ENCODE peak calls at places on chromosome 22, in eight cellular contexts. D is brain microvascular endothelial cell, Z is AG09309, H is A549, A is psoas muscle, K is AG04449, X is left ventricle myocardium inferior, B is heart right ventricle. M is an unnamed sample.

GRCh38 chr22:24426859-24427499 is 420 bp upstream of the ADORA2A start:
- DNase-seq in X (no peak), A (no peak), K (no peak), D (no peak), B (no peak), H (no peak), Z (no peak), M (no peak)

GRCh38 chr22:25196326-25196725 is 3.3 kb upstream of the CRYBB3 start:
- DNase-seq in Z (no peak), X (no peak), A (no peak), B (no peak), D (no peak), H (no peak), K (no peak), M (no peak)

GRCh38 chr22:36385491-36386350 is 2.0 kb downstream of the MYH9 start:
- DNase-seq in X (peak), B (no peak), Z (no peak), A (peak), H (peak), D (no peak), K (no peak), M (no peak)

GRCh38 chr22:25702046-25702445 is 39.9 kb upstream of the MYO18B start:
- DNase-seq in A (no peak), Z (no peak), B (no peak), X (no peak), H (no peak), K (no peak), D (no peak), M (no peak)

GRCh38 chr22:38835888-38836301 is 7.9 kb downstream of the NPTXR start:
- DNase-seq in D (no peak), H (no peak), X (no peak), B (no peak), A (no peak), K (no peak), Z (no peak), M (no peak)

GRCh38 chr22:19553201-19553600 is 29.0 kb upstream of the CLDN5 start:
- DNase-seq in B (no peak), H (no peak), D (no peak), K (no peak), X (no peak), Z (no peak), A (no peak), M (no peak)

GRCh38 chr22:41501209-41501608 is 32.3 kb downstream of the ACO2 start:
- DNase-seq in H (peak), A (no peak), Z (no peak), X (no peak), K (no peak), B (no peak), D (no peak), M (no peak)

GRCh38 chr22:42933783-42934144 is 76.7 kb upstream of the ARFGAP3 start:
- DNase-seq in B (peak), K (peak), X (no peak), D (peak), H (peak), A (no peak), Z (peak), M (no peak)

GRCh38 chr22:42716649-42717127 is 4.0 kb downstream of the A4GALT start:
- DNase-seq in Z (no peak), A (no peak), H (no peak), D (no peak), X (no peak), B (no peak), K (no peak), M (no peak)

GRCh38 chr22:41914611-41915034 is 251 bp downstream of the SHISA8 start:
- DNase-seq in K (no peak), X (no peak), A (no peak), H (no peak), B (no peak), D (no peak), Z (no peak), M (no peak)

GRCh38 chr22:36193171-36193570 is 8.4 kb downstream of the APOL4 start:
- DNase-seq in D (no peak), K (no peak), H (no peak), X (no peak), B (no peak), Z (no peak), A (no peak), M (no peak)

GRCh38 chr22:49295851-49296560 is 531.7 kb downstream of the BRD1 start:
- DNase-seq in B (no peak), K (no peak), Z (no peak), X (no peak), D (no peak), H (no peak), A (no peak), M (peak)
- H3K4me3 ChIP-seq in B (no peak), K (no peak), Z (no peak), X (no peak), D (no peak), H (no peak), A (no peak), M (no peak)

GRCh38 chr22:47091921-47092700 is 329.7 kb downstream of the TBC1D22A start:
- DNase-seq in A (no peak), X (no peak), D (no peak), K (no peak), Z (no peak), H (no peak), B (no peak), M (no peak)

GRCh38 chr22:47092896-47093311 is 330.5 kb downstream of the TBC1D22A start:
- DNase-seq in X (no peak), Z (peak), A (no peak), D (peak), H (no peak), B (no peak), K (peak), M (no peak)

GRCh38 chr22:47090591-47091240 is 328.3 kb downstream of the TBC1D22A start:
- DNase-seq in A (no peak), Z (peak), D (peak), K (no peak), B (no peak), H (no peak), X (no peak), M (no peak)

GRCh38 chr22:47089796-47090460 is 327.5 kb downstream of the TBC1D22A start:
- DNase-seq in D (no peak), X (no peak), K (no peak), Z (no peak), H (no peak), B (no peak), A (no peak), M (no peak)

GRCh38 chr22:47091241-47091691 is 328.8 kb downstream of the TBC1D22A start:
- DNase-seq in A (no peak), B (no peak), Z (no peak), K (no peak), H (no peak), X (no peak), D (no peak), M (no peak)
- H3K4me3 ChIP-seq in A (no peak), B (no peak), Z (peak), K (peak), H (no peak), X (peak), D (peak), M (peak)

GRCh38 chr22:28950567-28951411 is 67.4 kb downstream of the ZNRF3 start:
- DNase-seq in X (no peak), Z (no peak), H (no peak), A (no peak), D (no peak), K (no peak), B (no peak), M (no peak)

GRCh38 chr22:28951530-28951929 is 68.2 kb downstream of the ZNRF3 start:
- DNase-seq in Z (no peak), B (no peak), H (no peak), D (no peak), X (no peak), A (no peak), K (no peak), M (no peak)

GRCh38 chr22:28948404-28948803 is 65.0 kb downstream of the ZNRF3 start:
- DNase-seq in B (no peak), A (no peak), X (no peak), K (no peak), D (no peak), H (no peak), Z (no peak), M (no peak)

GRCh38 chr22:28951969-28952521 is 68.7 kb downstream of the ZNRF3 start:
- DNase-seq in D (peak), B (no peak), K (no peak), A (no peak), H (no peak), X (no peak), Z (peak), M (no peak)

GRCh38 chr22:28949788-28950187 is 66.4 kb downstream of the ZNRF3 start:
- DNase-seq in D (no peak), K (no peak), B (no peak), A (no peak), Z (peak), H (peak), X (no peak), M (no peak)
- H3K4me3 ChIP-seq in D (no peak), K (no peak), B (no peak), A (no peak), Z (no peak), H (no peak), X (no peak), M (no peak)

DNA sequence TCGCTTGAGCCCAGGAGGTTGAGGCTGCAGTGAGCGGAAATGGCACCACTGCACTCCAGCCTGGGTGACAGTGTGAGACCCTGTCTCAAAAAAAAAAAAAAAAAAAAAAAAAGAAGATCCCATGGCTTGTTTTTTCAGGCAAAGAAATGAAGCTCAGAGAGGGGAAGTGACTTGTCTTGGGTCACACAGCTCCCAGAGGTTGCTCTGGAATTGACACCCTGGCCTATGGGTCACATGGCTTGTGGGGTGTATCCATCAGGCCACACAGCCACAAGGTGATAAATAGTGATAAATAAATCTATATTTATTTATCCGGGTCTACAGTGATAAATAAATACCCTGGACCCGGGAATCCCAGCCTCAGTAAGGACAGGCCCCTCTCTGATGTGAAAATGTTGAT is 2.2 kb upstream of the EMID1 start:
- DNase-seq in B (no peak), K (no peak), A (no peak), X (no peak), D (no peak), Z (no peak), H (no peak), M (no peak)
- H3K4me3 ChIP-seq in B (no peak), K (no peak), A (no peak), X (no peak), D (no peak), Z (no peak), H (no peak), M (no peak)

DNA sequence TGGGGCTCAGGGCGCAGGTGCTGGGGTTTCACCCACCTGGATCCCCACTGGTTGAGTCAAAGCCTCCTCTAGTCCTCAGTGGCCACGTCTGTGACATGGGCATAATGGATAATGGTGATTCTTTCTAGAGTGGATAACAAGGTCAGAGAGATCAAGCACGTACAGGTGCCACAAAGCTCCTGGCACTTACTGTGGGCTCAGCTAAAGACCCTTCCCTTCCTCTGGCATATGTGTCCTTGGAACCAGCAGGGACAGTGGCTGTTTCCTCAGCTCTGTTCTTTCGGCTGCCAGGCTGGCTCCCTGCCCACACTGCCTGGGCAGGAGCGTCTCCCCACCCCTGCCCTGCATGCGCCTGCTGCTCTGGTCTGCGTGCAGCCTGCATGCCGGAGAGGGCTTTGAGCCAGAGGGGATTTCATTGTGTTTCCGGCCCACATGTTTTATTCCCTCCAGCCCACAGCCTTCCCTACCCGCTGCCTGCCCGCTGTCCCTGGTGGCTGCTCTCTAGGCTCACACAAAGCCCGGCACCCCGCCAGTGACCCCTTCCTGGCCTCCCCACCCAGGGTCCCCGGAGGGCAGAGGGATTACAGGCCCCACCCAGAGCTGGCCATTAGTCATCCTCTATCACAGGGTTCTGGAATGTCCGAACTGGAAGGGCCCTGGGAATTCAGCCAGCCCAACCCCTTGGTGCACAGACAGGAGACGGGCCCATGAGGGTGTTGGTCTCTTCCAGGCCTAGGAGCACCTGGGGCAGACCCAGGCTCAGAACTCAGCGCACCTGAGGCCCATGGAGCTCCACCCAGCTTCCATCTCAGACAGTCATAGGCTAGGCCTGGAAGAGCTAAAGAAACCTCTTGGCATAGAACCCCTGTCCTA is 55.3 kb upstream of the GCAT start:
- DNase-seq in X (peak), Z (peak), A (peak), H (peak), B (peak), D (peak), K (peak), M (peak)
- H3K4me3 ChIP-seq in X (peak), Z (no peak), A (peak), H (peak), B (no peak), D (no peak), K (no peak), M (no peak)

DNA sequence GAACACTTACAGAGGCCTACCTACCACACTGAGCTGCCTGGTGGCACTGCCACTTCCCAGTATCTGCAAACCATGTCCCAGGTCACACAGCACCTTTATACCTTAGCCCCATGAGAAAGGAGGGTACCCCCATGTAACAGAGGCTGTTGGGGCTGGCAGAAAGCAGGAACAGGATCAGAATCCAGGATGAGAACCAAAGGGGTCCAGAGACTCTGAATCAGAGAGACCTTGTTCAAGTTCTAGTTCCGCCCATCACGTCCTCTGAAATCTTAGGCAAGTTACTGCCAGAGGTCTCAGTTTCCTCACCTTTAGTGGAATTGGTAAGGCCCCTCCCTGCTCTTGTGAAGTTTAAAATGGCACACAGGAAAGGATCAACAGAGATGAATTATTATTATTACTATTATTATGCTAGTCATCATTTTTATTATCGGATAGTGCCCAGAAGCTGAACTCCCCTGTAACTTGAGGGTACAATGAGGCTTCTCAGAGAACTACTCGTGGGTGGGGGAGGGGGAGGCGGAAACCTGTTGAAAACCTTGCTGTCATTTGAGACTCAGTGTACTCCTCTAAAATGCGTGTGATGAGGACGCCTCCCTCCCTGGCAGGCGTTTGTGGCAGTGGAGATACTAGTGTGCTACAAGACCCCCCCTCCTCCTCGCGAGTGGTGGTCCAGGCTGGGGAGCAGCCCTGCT is 9.3 kb downstream of the SELENOM start:
- DNase-seq in D (no peak), H (no peak), X (no peak), K (no peak), A (no peak), Z (no peak), B (no peak), M (no peak)
- H3K4me3 ChIP-seq in D (no peak), H (no peak), X (no peak), K (no peak), A (no peak), Z (no peak), B (no peak), M (no peak)

M was measured in right atrium auricular region.